ENCODE peak calls at places on chromosomes 3 and 15, in seven cellular contexts. One of them, this sample, is unnamed.

GRCh38 chr3:53773586-53774368 is 72.4 kb downstream of the CHDH start:
- DNase-seq in coronary artery: no peak
- DNase-seq in OCI-LY7: no peak
- DNase-seq in lower lobe of right lung: no peak
- DNase-seq in caudate nucleus: peak; percentile 15
- DNase-seq in head of caudate nucleus: peak; percentile 36
- DNase-seq in GM12865: peak; percentile 80
- DNase-seq in this sample: no peak

GRCh38 chr3:45597581-45597980 is 3.0 kb downstream of the LIMD1 start:
- DNase-seq in caudate nucleus: no peak
- DNase-seq in lower lobe of right lung: no peak
- DNase-seq in OCI-LY7: peak; percentile 16
- DNase-seq in head of caudate nucleus: no peak
- DNase-seq in coronary artery: no peak
- DNase-seq in GM12865: no peak
- DNase-seq in this sample: no peak

GRCh38 chr3:126517291-126517951 is at the start of gene UROC1:
- DNase-seq in OCI-LY7: no peak
- DNase-seq in lower lobe of right lung: peak; percentile 36
- DNase-seq in head of caudate nucleus: no peak
- DNase-seq in GM12865: no peak
- DNase-seq in coronary artery: no peak
- DNase-seq in caudate nucleus: no peak
- DNase-seq in this sample: no peak

GRCh38 chr3:22115581-22115980 is 364.6 kb upstream of the ZNF385D start:
- DNase-seq in lower lobe of right lung: no peak
- DNase-seq in OCI-LY7: no peak
- DNase-seq in caudate nucleus: no peak
- DNase-seq in GM12865: no peak
- DNase-seq in coronary artery: no peak
- DNase-seq in head of caudate nucleus: no peak
- DNase-seq in this sample: no peak

GRCh38 chr3:49351521-49352011 is 6.6 kb downstream of the GPX1 start:
- DNase-seq in coronary artery: no peak
- DNase-seq in GM12865: peak; percentile 16
- DNase-seq in lower lobe of right lung: no peak
- DNase-seq in caudate nucleus: no peak
- DNase-seq in OCI-LY7: no peak
- DNase-seq in head of caudate nucleus: no peak
- DNase-seq in this sample: no peak

GRCh38 chr3:158789592-158789991 is 12.3 kb upstream of the MFSD1 start:
- DNase-seq in GM12865: peak; percentile 14
- DNase-seq in caudate nucleus: no peak
- DNase-seq in lower lobe of right lung: no peak
- DNase-seq in head of caudate nucleus: no peak
- DNase-seq in coronary artery: no peak
- DNase-seq in OCI-LY7: peak; percentile 13
- DNase-seq in this sample: no peak

GRCh38 chr15:67043939-67044771 is 21.2 kb upstream of the SMAD3 start:
- DNase-seq in OCI-LY7: no peak
- DNase-seq in coronary artery: no peak
- DNase-seq in caudate nucleus: no peak
- DNase-seq in GM12865: no peak
- DNase-seq in head of caudate nucleus: no peak
- DNase-seq in lower lobe of right lung: no peak
- DNase-seq in this sample: no peak

GRCh38 chr15:84633311-84634227 is 20.5 kb downstream of the WDR73 start:
- DNase-seq in OCI-LY7: peak; percentile 79
- DNase-seq in lower lobe of right lung: peak; percentile 85
- DNase-seq in head of caudate nucleus: peak; percentile 82
- DNase-seq in coronary artery: peak; percentile 86
- DNase-seq in caudate nucleus: peak; percentile 81
- DNase-seq in GM12865: peak; percentile 73
- DNase-seq in this sample: peak; percentile 54

GRCh38 chr3:188362405-188362831 is 208.5 kb downstream of the LPP start:
- DNase-seq in GM12865: no peak
- DNase-seq in lower lobe of right lung: no peak
- DNase-seq in caudate nucleus: no peak
- DNase-seq in OCI-LY7: no peak
- DNase-seq in coronary artery: no peak
- DNase-seq in head of caudate nucleus: no peak
- DNase-seq in this sample: no peak

GRCh38 chr15:58771621-58772235 is 626 bp downstream of the MINDY2 start:
- DNase-seq in head of caudate nucleus: peak; percentile 64
- DNase-seq in OCI-LY7: peak; percentile 22
- DNase-seq in caudate nucleus: peak; percentile 68
- DNase-seq in coronary artery: peak; percentile 73
- DNase-seq in lower lobe of right lung: peak; percentile 75
- DNase-seq in GM12865: peak; percentile 41
- DNase-seq in this sample: peak; percentile 6

GRCh38 chr3:195522254-195523023 is 20.7 kb downstream of the PPP1R2 start:
- DNase-seq in OCI-LY7: peak; percentile 60
- DNase-seq in GM12865: peak; percentile 42
- DNase-seq in caudate nucleus: no peak
- DNase-seq in head of caudate nucleus: no peak
- DNase-seq in lower lobe of right lung: no peak
- DNase-seq in coronary artery: no peak
- DNase-seq in this sample: peak; percentile 34

GRCh38 chr3:2961576-2961975 is 148.6 kb downstream of the IL5RA start:
- DNase-seq in head of caudate nucleus: no peak
- DNase-seq in coronary artery: no peak
- DNase-seq in OCI-LY7: no peak
- DNase-seq in lower lobe of right lung: no peak
- DNase-seq in caudate nucleus: no peak
- DNase-seq in GM12865: no peak
- DNase-seq in this sample: no peak

GRCh38 chr15:70815604-70816003 is 38.4 kb downstream of the LARP6 start:
- DNase-seq in GM12865: no peak
- DNase-seq in caudate nucleus: no peak
- DNase-seq in coronary artery: no peak
- DNase-seq in OCI-LY7: no peak
- DNase-seq in lower lobe of right lung: no peak
- DNase-seq in head of caudate nucleus: no peak
- DNase-seq in this sample: no peak

GRCh38 chr3:13770390-13771169 is 109.3 kb downstream of the WNT7A start:
- DNase-seq in caudate nucleus: no peak
- DNase-seq in head of caudate nucleus: no peak
- DNase-seq in GM12865: no peak
- DNase-seq in coronary artery: peak; percentile 45
- DNase-seq in lower lobe of right lung: no peak
- DNase-seq in OCI-LY7: no peak
- DNase-seq in this sample: no peak

GRCh38 chr3:30245805-30246622 is 360.4 kb upstream of the TGFBR2 start:
- DNase-seq in head of caudate nucleus: no peak
- DNase-seq in OCI-LY7: no peak
- DNase-seq in caudate nucleus: no peak
- DNase-seq in GM12865: no peak
- DNase-seq in lower lobe of right lung: no peak
- DNase-seq in coronary artery: no peak
- DNase-seq in this sample: no peak

GRCh38 chr3:141266797-141267555 is 35.4 kb downstream of the PXYLP1 start:
- DNase-seq in coronary artery: peak; percentile 38
- DNase-seq in OCI-LY7: peak; percentile 39
- DNase-seq in caudate nucleus: no peak
- DNase-seq in lower lobe of right lung: no peak
- DNase-seq in GM12865: peak; percentile 45
- DNase-seq in head of caudate nucleus: no peak
- DNase-seq in this sample: peak; percentile 53

GRCh38 chr3:127275287-127275781 is 12.5 kb downstream of the PRR20G start:
- DNase-seq in lower lobe of right lung: no peak
- DNase-seq in caudate nucleus: no peak
- DNase-seq in OCI-LY7: no peak
- DNase-seq in GM12865: no peak
- DNase-seq in head of caudate nucleus: no peak
- DNase-seq in coronary artery: no peak
- DNase-seq in this sample: no peak

GRCh38 chr3:176937994-176938393 is 259.3 kb downstream of the TBL1XR1 start:
- DNase-seq in OCI-LY7: no peak
- DNase-seq in head of caudate nucleus: no peak
- DNase-seq in GM12865: no peak
- DNase-seq in lower lobe of right lung: no peak
- DNase-seq in caudate nucleus: no peak
- DNase-seq in coronary artery: no peak
- DNase-seq in this sample: no peak